ENCODE peak calls at places on chromosomes 5 and 9, in five cellular contexts. O is adrenal gland, B is tibial nerve, Q is tibial artery, Y is HFF-Myc. W is an unnamed sample.

GRCh38 chr5:145975361-145976066 is 39.1 kb downstream of the SH3RF2 start:
- DNase-seq in Y (no peak), O (no peak), B (no peak), Q (peak), W (no peak)

GRCh38 chr5:133758641-133759040 is 146.3 kb upstream of the FSTL4 start:
- DNase-seq in Q (no peak), O (no peak), B (no peak), Y (no peak), W (no peak)

GRCh38 chr9:106623558-106623957 is 239.4 kb upstream of the ZNF462 start:
- DNase-seq in O (no peak), B (no peak), Q (no peak), Y (no peak), W (no peak)

GRCh38 chr5:141986072-141986471 is 17.2 kb downstream of the RNF14 start:
- DNase-seq in O (no peak), Q (no peak), B (no peak), Y (no peak), W (no peak)

GRCh38 chr5:180119031-180119885 is 47.7 kb upstream of the RNF130 start:
- DNase-seq in B (no peak), O (no peak), Y (no peak), Q (peak), W (no peak)

GRCh38 chr9:121985792-121986494 is 107.2 kb downstream of the TTLL11 start:
- DNase-seq in Q (peak), Y (no peak), B (peak), O (no peak), W (no peak)

GRCh38 chr5:141234109-141234508 is 11.0 kb downstream of the PCDHB14 start:
- DNase-seq in B (no peak), O (no peak), Q (no peak), Y (no peak), W (no peak)

GRCh38 chr5:126015244-126016054 is 407.8 kb upstream of the GRAMD2B start:
- DNase-seq in O (no peak), Q (no peak), B (no peak), Y (no peak), W (no peak)

GRCh38 chr5:137636076-137636475 is 99.8 kb downstream of the KLHL3 start:
- DNase-seq in Y (no peak), Q (no peak), B (no peak), O (no peak), W (no peak)

GRCh38 chr9:38162332-38162985 is 93.4 kb upstream of the SHB start:
- DNase-seq in O (no peak), B (peak), Y (no peak), Q (no peak), W (no peak)

GRCh38 chr9:72312563-72312962 is 52.4 kb downstream of the ZFAND5 start:
- DNase-seq in O (no peak), Y (no peak), B (no peak), Q (no peak), W (no peak)

GRCh38 chr9:101582593-101582992 is 12.2 kb downstream of the PPP3R2 start:
- DNase-seq in B (no peak), Y (peak), Q (no peak), O (no peak), W (no peak)

GRCh38 chr5:78162253-78162862 is 132.1 kb downstream of the AP3B1 start:
- DNase-seq in Q (no peak), O (no peak), Y (no peak), B (no peak), W (no peak)

GRCh38 chr9:127489471-127490115 is 38.3 kb downstream of the LRSAM1 start:
- DNase-seq in Y (no peak), B (no peak), Q (no peak), O (no peak), W (no peak)

GRCh38 chr9:88106492-88106891 is 31.8 kb downstream of the SPATA31C2 start:
- DNase-seq in B (peak), O (peak), Y (no peak), Q (no peak), W (no peak)

GRCh38 chr9:35295369-35296036 is 133.7 kb downstream of the UNC13B start:
- DNase-seq in Y (no peak), Q (no peak), B (no peak), O (no peak), W (no peak)

GRCh38 chr9:22241611-22242010 is 205.0 kb upstream of the DMRTA1 start:
- DNase-seq in B (no peak), O (no peak), Y (no peak), Q (no peak), W (no peak)

GRCh38 chr5:145856285-145856818 is 16.5 kb downstream of the GRXCR2 start:
- DNase-seq in Y (no peak), O (peak), B (peak), Q (peak), W (peak)

GRCh38 chr9:77708416-77708815 is 60.3 kb upstream of the GNA14 start:
- DNase-seq in O (no peak), B (no peak), Y (no peak), Q (no peak), W (no peak)

GRCh38 chr9:84722388-84722989 is 53.0 kb downstream of the NTRK2 start:
- DNase-seq in Q (no peak), O (no peak), Y (no peak), B (no peak), W (no peak)

GRCh38 chr5:179836225-179837019 is 15.7 kb downstream of the SQSTM1 start:
- DNase-seq in O (peak), B (no peak), Y (no peak), Q (no peak), W (peak)

GRCh38 chr5:64637144-64637543 is 53.2 kb upstream of the SHISAL2B start:
- DNase-seq in Y (no peak), Q (no peak), O (no peak), B (no peak), W (no peak)

GRCh38 chr9:447230-448025 is 232.8 kb downstream of the DOCK8 start:
- DNase-seq in B (no peak), Y (peak), Q (no peak), O (no peak), W (no peak)

GRCh38 chr5:31638748-31639418 is at the start of gene PDZD2:
- DNase-seq in B (peak), O (peak), Y (no peak), Q (peak), W (peak)

GRCh38 chr9:31347082-31347617 is 1037.3 kb upstream of the ACO1 start:
- DNase-seq in O (no peak), Q (no peak), Y (no peak), B (no peak), W (no peak)

GRCh38 chr9:99820330-99821186 is 1.1 kb upstream of the NR4A3 start:
- DNase-seq in Q (peak), B (peak), Y (no peak), O (peak), W (peak)

GRCh38 chr5:56506586-56506985 is 273.5 kb upstream of the ANKRD55 start:
- DNase-seq in B (no peak), Y (no peak), Q (no peak), O (no peak), W (no peak)

GRCh38 chr9:71357346-71357745 is 235.9 kb upstream of the TRPM3 start:
- DNase-seq in O (no peak), Y (no peak), B (no peak), Q (no peak), W (no peak)

GRCh38 chr9:36625006-36625600 is 52.4 kb downstream of the MELK start:
- DNase-seq in B (peak), O (peak), Q (peak), Y (peak), W (no peak)

GRCh38 chr5:143213851-143214363 is 189.6 kb downstream of the NR3C1 start:
- DNase-seq in B (no peak), O (no peak), Q (no peak), Y (no peak), W (no peak)

GRCh38 chr5:34789021-34789531 is 49.9 kb upstream of the TTC23L start:
- DNase-seq in Y (no peak), B (no peak), Q (peak), O (peak), W (no peak)

GRCh38 chr9:124899845-124900244 is 37.9 kb downstream of the ARPC5L start:
- DNase-seq in B (no peak), Q (no peak), O (no peak), Y (no peak), W (no peak)

GRCh38 chr5:88878976-88879375 is 4.0 kb downstream of the MEF2C start:
- DNase-seq in B (no peak), Q (no peak), O (no peak), Y (no peak), W (no peak)

GRCh38 chr9:98854206-98854756 is 46.8 kb downstream of the GALNT12 start:
- DNase-seq in O (no peak), Q (no peak), B (no peak), Y (no peak), W (no peak)

GRCh38 chr5:77354454-77354853 is 137.7 kb downstream of the WDR41 start:
- DNase-seq in Q (no peak), O (no peak), B (no peak), Y (no peak), W (no peak)

GRCh38 chr5:85823462-85824426 is 794.0 kb upstream of the COX7C start:
- DNase-seq in Q (no peak), B (no peak), O (peak), Y (no peak), W (no peak)

GRCh38 chr9:78118742-78119473 is 87.3 kb upstream of the GNAQ start:
- DNase-seq in Y (no peak), B (no peak), O (no peak), Q (no peak), W (no peak)

GRCh38 chr9:36213989-36214388 is 23.3 kb downstream of the CLTA start:
- DNase-seq in Y (no peak), Q (peak), O (no peak), B (no peak), W (no peak)

GRCh38 chr5:6634788-6635430 is 1.7 kb downstream of the SRD5A1 start:
- DNase-seq in Q (no peak), O (no peak), Y (no peak), B (no peak), W (no peak)

GRCh38 chr5:6634327-6634713 is 1.1 kb downstream of the SRD5A1 start:
- DNase-seq in B (no peak), O (no peak), Q (no peak), Y (no peak), W (no peak)

GRCh38 chr5:6632324-6632930 is 417 bp downstream of the NSUN2 start:
- DNase-seq in Y (no peak), O (peak), B (no peak), Q (peak), W (no peak)

GRCh38 chr5:6632931-6633468 is at the start of the genes NSUN2 and SRD5A1:
- DNase-seq in O (peak), Q (peak), Y (peak), B (peak), W (peak)

DNA sequence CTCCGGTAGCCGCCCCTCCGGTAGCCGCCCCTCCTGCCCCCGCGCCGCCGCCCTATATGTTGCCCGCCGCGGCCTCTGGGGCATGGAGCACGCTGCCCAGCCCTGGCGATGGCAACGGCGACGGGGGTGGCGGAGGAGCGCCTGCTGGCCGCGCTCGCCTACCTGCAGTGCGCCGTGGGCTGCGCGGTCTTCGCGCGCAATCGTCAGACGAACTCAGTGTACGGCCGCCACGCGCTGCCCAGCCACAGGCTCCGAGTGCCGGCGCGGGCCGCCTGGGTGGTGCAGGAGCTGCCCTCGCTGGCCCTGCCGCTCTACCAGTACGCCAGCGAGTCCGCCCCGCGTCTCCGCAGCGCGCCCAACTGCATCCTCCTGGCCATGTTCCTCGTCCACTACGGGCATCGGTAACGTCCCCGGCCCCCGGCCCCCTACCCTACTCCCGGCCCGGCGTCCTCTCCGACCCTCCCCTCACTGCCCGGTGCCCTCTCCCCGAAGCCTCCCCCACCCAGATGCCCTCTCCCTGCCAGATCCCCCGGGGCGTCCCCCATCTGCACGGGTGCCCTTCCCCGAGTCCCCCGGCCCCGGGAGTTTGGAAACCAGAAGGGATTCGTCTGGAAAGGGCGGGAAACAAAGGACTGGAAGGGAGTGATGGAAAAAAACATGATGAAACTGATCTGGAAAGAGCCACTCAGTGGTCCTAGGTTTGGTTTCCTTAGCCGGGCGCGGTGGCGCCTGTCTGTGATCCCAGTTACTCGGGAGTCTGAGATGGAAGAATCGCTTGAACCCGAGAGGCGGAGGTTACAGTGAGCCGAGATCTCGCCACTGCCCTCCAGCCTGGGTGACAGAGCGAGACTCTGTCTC is 458 bp downstream of the SRD5A1 start:
- DNase-seq in Q (peak), Y (no peak), B (no peak), O (peak), W (no peak)
- TF ChIP-seq CTCF in Q (no peak), Y (no peak), B (no peak), O (no peak), W (no peak)

GRCh38 chr5:174044451-174044850 is 1.1 kb upstream of the NSG2 start:
- DNase-seq in Y (no peak), O (no peak), B (no peak), Q (no peak), W (no peak)

GRCh38 chr5:174044855-174045254 is 651 bp upstream of the NSG2 start:
- DNase-seq in Y (no peak), B (no peak), Q (no peak), O (no peak), W (no peak)

GRCh38 chr5:174047472-174047871 is 2.0 kb downstream of the NSG2 start:
- DNase-seq in O (no peak), Q (no peak), Y (no peak), B (no peak), W (no peak)

GRCh38 chr5:174046558-174046957 is 1.1 kb downstream of the NSG2 start:
- DNase-seq in Q (no peak), Y (no peak), O (no peak), B (no peak), W (no peak)

DNA sequence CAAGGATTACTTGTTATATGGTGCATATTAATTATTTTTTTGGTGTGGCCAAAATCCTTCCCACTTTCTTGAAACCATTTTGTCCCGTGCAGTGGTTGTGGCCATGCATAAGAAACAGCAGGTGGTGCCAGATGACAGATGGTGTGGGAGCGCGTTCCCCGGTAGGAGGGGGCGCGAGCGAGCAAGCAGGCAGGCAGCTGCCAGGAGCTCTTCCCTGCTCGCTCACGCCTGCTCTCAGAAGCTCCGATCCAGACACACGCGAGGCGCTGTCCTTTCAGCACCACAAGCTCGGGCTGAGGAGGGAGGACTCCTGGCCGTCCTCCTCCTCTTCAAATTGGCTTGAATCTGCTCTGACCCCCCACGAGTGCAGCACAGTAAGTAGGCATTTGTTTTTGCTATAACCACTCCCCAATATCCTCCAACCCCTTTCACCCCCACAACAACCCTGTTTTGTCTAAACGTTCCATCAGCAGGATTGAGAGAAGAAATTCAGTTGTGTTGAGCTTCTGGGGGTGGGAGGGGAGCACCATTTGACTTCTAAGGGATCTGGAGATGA is at the start of gene NSG2:
- DNase-seq in O (peak), Y (peak), Q (no peak), B (peak), W (no peak)
- TF ChIP-seq CTCF in O (peak), Y (peak), Q (no peak), B (peak), W (no peak)

DNA sequence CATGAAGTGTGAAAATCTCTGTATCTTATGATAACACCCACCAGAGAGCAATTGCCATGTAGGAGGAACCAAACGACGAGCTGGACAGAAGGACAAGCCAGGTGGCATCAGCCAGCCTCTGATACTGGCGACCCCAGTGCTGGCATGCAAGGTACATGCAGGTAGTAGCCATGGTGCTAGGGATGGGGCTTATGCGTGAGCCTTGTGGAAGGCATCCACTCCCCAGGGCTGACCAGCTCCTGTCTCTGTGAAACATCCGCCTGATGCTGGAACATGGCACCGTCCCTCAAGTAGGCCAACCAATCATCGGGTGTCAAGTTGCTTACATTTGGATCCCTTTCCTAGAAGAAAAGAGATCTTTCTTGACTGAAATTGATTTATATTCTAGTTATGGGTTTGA is 412.9 kb downstream of the GADD45G start:
- DNase-seq in O (no peak), Y (no peak), B (no peak), Q (no peak), W (no peak)
- TF ChIP-seq CTCF in O (no peak), Y (no peak), B (no peak), Q (no peak), W (no peak)

GRCh38 chr5:6783787-6784186 is 70.6 kb downstream of the TENT4A start:
- DNase-seq in O (no peak), B (no peak), Q (no peak), Y (no peak), W (no peak)

GRCh38 chr5:6780802-6781391 is 67.7 kb downstream of the TENT4A start:
- DNase-seq in Y (no peak), Q (no peak), O (no peak), B (no peak), W (no peak)

GRCh38 chr5:6784481-6784880 is 71.2 kb downstream of the TENT4A start:
- DNase-seq in O (no peak), Q (no peak), B (no peak), Y (no peak), W (no peak)

GRCh38 chr5:6785161-6785860 is 72.1 kb downstream of the TENT4A start:
- DNase-seq in O (no peak), Q (no peak), B (no peak), Y (no peak), W (no peak)

GRCh38 chr5:6781711-6782110 is 68.5 kb downstream of the TENT4A start:
- DNase-seq in Y (no peak), O (no peak), B (no peak), Q (no peak), W (no peak)
- TF ChIP-seq CTCF in Y (no peak), O (no peak), B (no peak), Q (no peak), W (no peak)